ENCODE peak calls at places on chromosomes 4 and X, in nine cellular contexts. One of them, this sample, is unnamed.

GRCh38 chr4:8236141-8236919 is 33.2 kb upstream of the HTRA3 start:
- DNase-seq in NCI-H1417: peak; percentile 7
- DNase-seq in B cell: no peak
- DNase-seq in neural crest cell: no peak
- DNase-seq in lower leg skin: no peak
- DNase-seq in naive B cell: no peak
- DNase-seq in T-helper 2 cell: no peak
- DNase-seq in chondrocyte: no peak
- DNase-seq in foreskin keratinocyte: no peak
- DNase-seq in this sample: no peak

GRCh38 chr4:1004557-1005485 is 6.6 kb upstream of the FGFRL1 start:
- DNase-seq in T-helper 2 cell: no peak
- DNase-seq in NCI-H1417: no peak
- DNase-seq in naive B cell: no peak
- DNase-seq in neural crest cell: no peak
- DNase-seq in foreskin keratinocyte: no peak
- DNase-seq in chondrocyte: no peak
- DNase-seq in B cell: no peak
- DNase-seq in lower leg skin: no peak
- DNase-seq in this sample: no peak

GRCh38 chrX:63506320-63506719 is 155.2 kb upstream of the SPIN4 start:
- DNase-seq in foreskin keratinocyte: no peak
- DNase-seq in lower leg skin: no peak
- DNase-seq in naive B cell: no peak
- DNase-seq in T-helper 2 cell: peak; percentile 27
- DNase-seq in B cell: peak; percentile 10
- DNase-seq in neural crest cell: no peak
- DNase-seq in chondrocyte: no peak
- DNase-seq in NCI-H1417: peak; percentile 65
- DNase-seq in this sample: no peak

GRCh38 chrX:70461026-70461425 is 16.4 kb downstream of the DLG3 start:
- DNase-seq in lower leg skin: no peak
- DNase-seq in chondrocyte: no peak
- DNase-seq in neural crest cell: no peak
- DNase-seq in naive B cell: no peak
- DNase-seq in B cell: no peak
- DNase-seq in foreskin keratinocyte: no peak
- DNase-seq in T-helper 2 cell: no peak
- DNase-seq in NCI-H1417: no peak
- DNase-seq in this sample: no peak

GRCh38 chr4:79078339-79078738 is 139.1 kb upstream of the PAQR3 start:
- DNase-seq in T-helper 2 cell: no peak
- DNase-seq in NCI-H1417: no peak
- DNase-seq in naive B cell: no peak
- DNase-seq in lower leg skin: no peak
- DNase-seq in foreskin keratinocyte: no peak
- DNase-seq in chondrocyte: no peak
- DNase-seq in neural crest cell: no peak
- DNase-seq in B cell: no peak
- DNase-seq in this sample: no peak

GRCh38 chr4:8643986-8644385 is 51.4 kb downstream of the CPZ start:
- DNase-seq in foreskin keratinocyte: no peak
- DNase-seq in B cell: no peak
- DNase-seq in NCI-H1417: no peak
- DNase-seq in T-helper 2 cell: no peak
- DNase-seq in naive B cell: no peak
- DNase-seq in lower leg skin: no peak
- DNase-seq in neural crest cell: no peak
- DNase-seq in chondrocyte: peak; percentile 89
- DNase-seq in this sample: no peak

GRCh38 chrX:43958529-43958928 is 14.7 kb downstream of the NDP start:
- DNase-seq in neural crest cell: peak; percentile 22
- DNase-seq in lower leg skin: no peak
- DNase-seq in chondrocyte: no peak
- DNase-seq in T-helper 2 cell: peak; percentile 68
- DNase-seq in naive B cell: peak; percentile 25
- DNase-seq in NCI-H1417: peak; percentile 93
- DNase-seq in foreskin keratinocyte: peak; percentile 22
- DNase-seq in B cell: peak; percentile 52
- DNase-seq in this sample: peak; percentile 39

GRCh38 chr4:164529058-164529457 is 224.9 kb upstream of the SMIM31 start:
- DNase-seq in NCI-H1417: no peak
- DNase-seq in T-helper 2 cell: no peak
- DNase-seq in chondrocyte: no peak
- DNase-seq in foreskin keratinocyte: no peak
- DNase-seq in naive B cell: no peak
- DNase-seq in neural crest cell: no peak
- DNase-seq in B cell: no peak
- DNase-seq in lower leg skin: no peak
- DNase-seq in this sample: no peak

GRCh38 chr4:76011018-76011670 is 3.8 kb upstream of the CXCL9 start:
- DNase-seq in chondrocyte: no peak
- DNase-seq in neural crest cell: no peak
- DNase-seq in T-helper 2 cell: no peak
- DNase-seq in foreskin keratinocyte: no peak
- DNase-seq in naive B cell: no peak
- DNase-seq in B cell: no peak
- DNase-seq in NCI-H1417: no peak
- DNase-seq in lower leg skin: no peak
- DNase-seq in this sample: no peak

GRCh38 chr4:101086801-101087586 is 260.3 kb downstream of the PPP3CA start:
- DNase-seq in lower leg skin: no peak
- DNase-seq in T-helper 2 cell: no peak
- DNase-seq in foreskin keratinocyte: no peak
- DNase-seq in neural crest cell: no peak
- DNase-seq in chondrocyte: no peak
- DNase-seq in B cell: no peak
- DNase-seq in naive B cell: no peak
- DNase-seq in NCI-H1417: no peak
- DNase-seq in this sample: no peak

GRCh38 chr4:93749351-93749761 is 79.2 kb upstream of the ATOH1 start:
- DNase-seq in foreskin keratinocyte: no peak
- DNase-seq in lower leg skin: no peak
- DNase-seq in neural crest cell: no peak
- DNase-seq in B cell: no peak
- DNase-seq in T-helper 2 cell: no peak
- DNase-seq in NCI-H1417: no peak
- DNase-seq in naive B cell: no peak
- DNase-seq in chondrocyte: no peak
- DNase-seq in this sample: no peak

GRCh38 chrX:9336501-9336900 is 128.4 kb upstream of the TBL1X start:
- DNase-seq in naive B cell: no peak
- DNase-seq in neural crest cell: no peak
- DNase-seq in NCI-H1417: no peak
- DNase-seq in B cell: no peak
- DNase-seq in chondrocyte: no peak
- DNase-seq in lower leg skin: no peak
- DNase-seq in T-helper 2 cell: peak; percentile 82
- DNase-seq in foreskin keratinocyte: no peak
- DNase-seq in this sample: no peak

GRCh38 chr4:8553958-8554357 is 26.2 kb upstream of the GPR78 start:
- DNase-seq in lower leg skin: peak; percentile 57
- DNase-seq in neural crest cell: no peak
- DNase-seq in naive B cell: no peak
- DNase-seq in NCI-H1417: no peak
- DNase-seq in foreskin keratinocyte: no peak
- DNase-seq in chondrocyte: no peak
- DNase-seq in B cell: no peak
- DNase-seq in T-helper 2 cell: no peak
- DNase-seq in this sample: no peak

GRCh38 chrX:46965125-46965758 is 53.0 kb downstream of the JADE3 start:
- DNase-seq in B cell: no peak
- DNase-seq in lower leg skin: no peak
- DNase-seq in neural crest cell: no peak
- DNase-seq in foreskin keratinocyte: no peak
- DNase-seq in chondrocyte: no peak
- DNase-seq in naive B cell: no peak
- DNase-seq in NCI-H1417: no peak
- DNase-seq in T-helper 2 cell: peak; percentile 40
- DNase-seq in this sample: no peak

GRCh38 chrX:49761481-49761880 is 65.7 kb upstream of the PAGE1 start:
- DNase-seq in T-helper 2 cell: peak; percentile 11
- DNase-seq in naive B cell: no peak
- DNase-seq in neural crest cell: no peak
- DNase-seq in B cell: peak; percentile 9
- DNase-seq in chondrocyte: no peak
- DNase-seq in foreskin keratinocyte: no peak
- DNase-seq in lower leg skin: no peak
- DNase-seq in NCI-H1417: peak; percentile 40
- DNase-seq in this sample: no peak

GRCh38 chr4:18247189-18247588 is 225.6 kb upstream of the LCORL start:
- DNase-seq in T-helper 2 cell: no peak
- DNase-seq in chondrocyte: no peak
- DNase-seq in lower leg skin: no peak
- DNase-seq in naive B cell: no peak
- DNase-seq in foreskin keratinocyte: no peak
- DNase-seq in NCI-H1417: no peak
- DNase-seq in neural crest cell: no peak
- DNase-seq in B cell: no peak
- DNase-seq in this sample: no peak

GRCh38 chr4:173934933-173935620 is 348.4 kb downstream of the FBXO8 start:
- DNase-seq in NCI-H1417: no peak
- DNase-seq in lower leg skin: no peak
- DNase-seq in neural crest cell: no peak
- DNase-seq in B cell: no peak
- DNase-seq in naive B cell: no peak
- DNase-seq in foreskin keratinocyte: no peak
- DNase-seq in chondrocyte: no peak
- DNase-seq in T-helper 2 cell: no peak
- DNase-seq in this sample: no peak

GRCh38 chr4:76964769-76965168 is 15.2 kb downstream of the SEPTIN11 start:
- DNase-seq in chondrocyte: no peak
- DNase-seq in naive B cell: no peak
- DNase-seq in neural crest cell: no peak
- DNase-seq in lower leg skin: no peak
- DNase-seq in foreskin keratinocyte: no peak
- DNase-seq in B cell: no peak
- DNase-seq in NCI-H1417: no peak
- DNase-seq in T-helper 2 cell: peak; percentile 53
- DNase-seq in this sample: no peak

GRCh38 chr4:40952672-40953071 is 202.9 kb downstream of the NSUN7 start:
- DNase-seq in naive B cell: no peak
- DNase-seq in foreskin keratinocyte: no peak
- DNase-seq in NCI-H1417: no peak
- DNase-seq in T-helper 2 cell: no peak
- DNase-seq in lower leg skin: no peak
- DNase-seq in neural crest cell: no peak
- DNase-seq in B cell: no peak
- DNase-seq in chondrocyte: no peak
- DNase-seq in this sample: no peak